ENCODE peak calls at places on chromosomes 11 and 22, in seven cellular contexts. O is Caco-2; U is NCI-H1417; F is stimulated activated CD4-positive, alpha-beta T cell treated with anti-CD3 and anti-CD28 coated beads, Interleukin-4, amount 100 ng/mL, for 24 hours; R is NCI-H1436; Z is NCI-H1092 treated with DMSO at 0.1 percent for 48 hours; H is astrocyte of the hippocampus. G is an unnamed sample.

GRCh38 chr11:47378011-47378835 is at the start of gene SPI1:
- DNase-seq in R (no peak), O (no peak), H (no peak), F (no peak), Z (no peak), U (no peak), G (no peak)

GRCh38 chr11:61307354-61307753 is 12.2 kb upstream of the VWCE start:
- DNase-seq in R (no peak), O (no peak), F (no peak), U (no peak), H (no peak), Z (no peak), G (no peak)

GRCh38 chr11:111387318-111387863 is 8.3 kb upstream of the POU2AF1 start:
- DNase-seq in R (peak; percentile 85), Z (peak; percentile 99), O (no peak), H (no peak), U (no peak), F (no peak), G (peak; percentile 20)

GRCh38 chr22:23520875-23521441 is 59.1 kb downstream of the IGLL1 start:
- DNase-seq in U (no peak), Z (peak; percentile 63), F (no peak), O (peak; percentile 63), H (peak; percentile 57), R (no peak), G (no peak)

GRCh38 chr11:19379465-19379864 is 138.7 kb upstream of the E2F8 start:
- DNase-seq in O (no peak), U (no peak), F (no peak), Z (no peak), R (no peak), H (no peak), G (no peak)

GRCh38 chr11:33488971-33489370 is 211.7 kb downstream of the C11orf91 start:
- DNase-seq in Z (no peak), U (no peak), R (no peak), O (no peak), F (no peak), H (no peak), G (no peak)

GRCh38 chr11:123080023-123080422 is 18.1 kb upstream of the HSPA8 start:
- DNase-seq in F (no peak), U (no peak), H (no peak), R (no peak), Z (no peak), O (peak; percentile 3), G (no peak)

GRCh38 chr11:85772700-85773099 is 38.2 kb downstream of the SYTL2 start:
- DNase-seq in H (peak; percentile 58), Z (no peak), F (no peak), R (no peak), O (no peak), U (no peak), G (no peak)

GRCh38 chr11:47355283-47356128 is 3.0 kb upstream of the MYBPC3 start:
- DNase-seq in U (peak; percentile 90), Z (peak; percentile 87), R (peak; percentile 90), F (peak; percentile 18), H (peak; percentile 96), O (peak; percentile 96), G (peak; percentile 89)

GRCh38 chr11:65412271-65413076 is 10.1 kb upstream of the NEAT1 start:
- DNase-seq in H (no peak), R (no peak), O (peak; percentile 33), F (no peak), U (no peak), Z (no peak), G (no peak)

GRCh38 chr11:69442807-69443137 is 38.7 kb upstream of the LINC01488 start:
- DNase-seq in U (no peak), R (no peak), O (peak; percentile 92), H (peak; percentile 71), Z (peak; percentile 53), F (no peak), G (peak; percentile 63)

GRCh38 chr22:42342426-42343135 is 72.1 kb upstream of the TCF20 start:
- DNase-seq in U (no peak), F (no peak), H (no peak), Z (no peak), R (no peak), O (no peak), G (no peak)

GRCh38 chr11:61149624-61150615 is 11.3 kb downstream of the VPS37C start:
- DNase-seq in U (peak; percentile 13), O (peak; percentile 89), F (no peak), Z (no peak), H (no peak), R (no peak), G (no peak)

GRCh38 chr11:2521681-2522630 is 77.1 kb downstream of the KCNQ1 start:
- DNase-seq in H (no peak), F (no peak), O (peak; percentile 27), U (no peak), Z (no peak), R (no peak), G (no peak)

GRCh38 chr11:66124564-66124963 is 54.5 kb downstream of the PACS1 start:
- DNase-seq in H (no peak), R (no peak), F (no peak), Z (no peak), U (no peak), O (no peak), G (peak; percentile 29)

GRCh38 chr22:45577746-45578523 is 75.3 kb downstream of the FBLN1 start:
- DNase-seq in H (peak; percentile 92), Z (peak; percentile 11), U (peak; percentile 39), O (peak; percentile 76), R (peak; percentile 83), F (peak; percentile 81), G (peak; percentile 77)

GRCh38 chr11:2360081-2360642 is 16.9 kb upstream of the CD81 start:
- DNase-seq in U (no peak), Z (no peak), O (no peak), H (no peak), F (no peak), R (no peak), G (no peak)

GRCh38 chr11:15123849-15124248 is 9.1 kb downstream of the INSC start:
- DNase-seq in F (no peak), O (no peak), H (peak; percentile 49), R (no peak), U (no peak), Z (no peak), G (no peak)

GRCh38 chr11:2933376-2934056 is 4.3 kb upstream of the PHLDA2 start:
- DNase-seq in H (peak; percentile 74), R (no peak), U (no peak), F (peak; percentile 38), Z (no peak), O (peak; percentile 37), G (peak; percentile 98)

GRCh38 chr11:109697140-109697843 is 275.3 kb downstream of the C11orf87 start:
- DNase-seq in O (peak; percentile 41), H (peak; percentile 63), F (no peak), Z (peak; percentile 65), R (peak; percentile 3), U (no peak), G (peak; percentile 45)

GRCh38 chr11:132408877-132409276 is 1038.5 kb downstream of the NTM start:
- DNase-seq in O (no peak), R (peak; percentile 91), U (peak; percentile 58), Z (peak; percentile 58), F (no peak), H (no peak), G (no peak)

GRCh38 chr11:19498986-19499669 is 213.5 kb upstream of the NAV2 start:
- DNase-seq in U (peak; percentile 59), Z (no peak), R (peak; percentile 81), H (peak; percentile 55), O (no peak), F (no peak), G (no peak)

GRCh38 chr11:131977231-131977630 is 606.8 kb downstream of the NTM start:
- DNase-seq in R (no peak), H (peak; percentile 64), U (no peak), O (no peak), Z (no peak), F (no peak), G (peak; percentile 21)

G was measured in H4.